ENCODE peak calls at places on chromosome 17, in eight cellular contexts. U is neural crest cell, O is NCI-H774, C is ureter, Q is AG10803, K is WTC11, F is NCI-H2107, P is NCI-H446. G is an unnamed sample.

GRCh38 chr17:18910881-18911280 is 41.1 kb upstream of the SLC5A10 start:
- DNase-seq in U (no peak), O (no peak), C (no peak), Q (no peak), K (no peak), F (no peak), P (no peak), G (no peak)

GRCh38 chr17:17119533-17119932 is 77.3 kb downstream of the MPRIP start:
- DNase-seq in U (no peak), O (no peak), C (no peak), Q (peak; percentile 50), K (no peak), F (no peak), P (no peak), G (no peak)

GRCh38 chr17:32496348-32497078 is 9.7 kb downstream of the CDK5R1 start:
- DNase-seq in U (no peak), O (no peak), C (no peak), Q (peak; percentile 77), K (no peak), F (no peak), P (no peak), G (no peak)

GRCh38 chr17:32161506-32162365 is 19.4 kb downstream of the RHOT1 start:
- DNase-seq in U (no peak), O (no peak), C (no peak), Q (peak; percentile 78), K (no peak), F (no peak), P (no peak), G (no peak)

GRCh38 chr17:77873518-77874302 is 84.8 kb upstream of the TNRC6C start:
- DNase-seq in U (no peak), O (no peak), C (no peak), Q (no peak), K (no peak), F (no peak), P (no peak), G (no peak)

GRCh38 chr17:16282522-16282921 is 65.5 kb downstream of the PIGL start:
- DNase-seq in U (no peak), O (no peak), C (no peak), Q (peak; percentile 89), K (no peak), F (no peak), P (no peak), G (no peak)

GRCh38 chr17:58529275-58529674 is 14.8 kb upstream of the MTMR4 start:
- DNase-seq in U (no peak), O (no peak), C (no peak), Q (no peak), K (no peak), F (no peak), P (no peak), G (no peak)

GRCh38 chr17:7748098-7748775 is 30.7 kb downstream of the DNAH2 start:
- DNase-seq in U (no peak), O (no peak), C (no peak), Q (peak; percentile 48), K (no peak), F (no peak), P (no peak), G (no peak)

GRCh38 chr17:66589892-66590291 is 245.0 kb upstream of the CACNG5 start:
- DNase-seq in U (no peak), O (no peak), C (no peak), Q (no peak), K (no peak), F (no peak), P (no peak), G (no peak)

GRCh38 chr17:51951737-51952136 is 206.8 kb downstream of the CA10 start:
- DNase-seq in U (no peak), O (no peak), C (no peak), Q (no peak), K (no peak), F (no peak), P (no peak), G (no peak)

GRCh38 chr17:77504652-77505459 is 364.1 kb downstream of the SEC14L1 start:
- DNase-seq in U (no peak), O (no peak), C (no peak), Q (no peak), K (peak; percentile 7), F (no peak), P (no peak), G (no peak)

GRCh38 chr17:79749156-79749815 is 18.5 kb downstream of the ENPP7 start:
- DNase-seq in U (no peak), O (no peak), C (no peak), Q (peak; percentile 79), K (no peak), F (no peak), P (no peak), G (peak; percentile 47)

GRCh38 chr17:38921756-38922411 is 3.5 kb upstream of the LASP1NB start:
- DNase-seq in U (no peak), O (no peak), C (no peak), Q (no peak), K (no peak), F (no peak), P (no peak), G (no peak)

GRCh38 chr17:71975998-71976649 is 144.7 kb upstream of the SOX9 start:
- DNase-seq in U (peak; percentile 13), O (no peak), C (peak; percentile 89), Q (peak; percentile 97), K (peak; percentile 14), F (no peak), P (peak; percentile 74), G (no peak)

GRCh38 chr17:16477255-16477654 is 14.7 kb downstream of the LRRC75A start:
- DNase-seq in U (no peak), O (no peak), C (no peak), Q (peak; percentile 85), K (no peak), F (no peak), P (no peak), G (no peak)

GRCh38 chr17:17391575-17392370 is 85.0 kb upstream of the MED9 start:
- DNase-seq in U (no peak), O (no peak), C (no peak), Q (no peak), K (no peak), F (no peak), P (no peak), G (no peak)

GRCh38 chr17:80023261-80024205 is 12.1 kb downstream of the TBC1D16 start:
- DNase-seq in U (no peak), O (no peak), C (no peak), Q (peak; percentile 5), K (no peak), F (no peak), P (peak; percentile 31), G (no peak)

GRCh38 chr17:78337244-78338109 is 22.4 kb downstream of the SOCS3 start:
- DNase-seq in U (no peak), O (no peak), C (no peak), Q (peak; percentile 87), K (no peak), F (no peak), P (no peak), G (no peak)

GRCh38 chr17:76368545-76368944 is 14.8 kb upstream of the PRPSAP1 start:
- DNase-seq in U (no peak), O (no peak), C (no peak), Q (peak; percentile 62), K (no peak), F (no peak), P (no peak), G (no peak)

GRCh38 chr17:70258465-70258864 is 89.1 kb downstream of the KCNJ2 start:
- DNase-seq in U (no peak), O (no peak), C (no peak), Q (no peak), K (no peak), F (no peak), P (no peak), G (no peak)

GRCh38 chr17:55601874-55602364 is 90.7 kb upstream of the SMIM36 start:
- DNase-seq in U (peak; percentile 14), O (no peak), C (no peak), Q (peak; percentile 56), K (peak; percentile 21), F (no peak), P (no peak), G (peak; percentile 34)

GRCh38 chr17:48961516-48962233 is 6.7 kb downstream of the GIP start:
- DNase-seq in U (no peak), O (no peak), C (no peak), Q (peak; percentile 50), K (peak; percentile 45), F (no peak), P (no peak), G (no peak)

GRCh38 chr17:3891626-3892094 is 1.2 kb downstream of the CAMKK1 start:
- DNase-seq in U (no peak), O (no peak), C (no peak), Q (no peak), K (peak; percentile 59), F (no peak), P (no peak), G (no peak)

GRCh38 chr17:39118674-39119419 is 32.6 kb downstream of the PLXDC1 start:
- DNase-seq in U (no peak), O (no peak), C (no peak), Q (no peak), K (no peak), F (no peak), P (no peak), G (no peak)

GRCh38 chr17:77125432-77125901 is 15.3 kb upstream of the SEC14L1 start:
- DNase-seq in U (no peak), O (peak; percentile 30), C (no peak), Q (peak; percentile 92), K (no peak), F (no peak), P (no peak), G (no peak)

GRCh38 chr17:76688165-76688622 is 22.6 kb downstream of the MXRA7 start:
- DNase-seq in U (no peak), O (no peak), C (no peak), Q (no peak), K (no peak), F (no peak), P (no peak), G (no peak)

GRCh38 chr17:52157603-52158449 is 688 bp downstream of the CA10 start:
- DNase-seq in U (no peak), O (peak; percentile 65), C (no peak), Q (no peak), K (no peak), F (no peak), P (no peak), G (no peak)

GRCh38 chr17:8964801-8965393 is 610 bp downstream of the PIK3R5 start:
- DNase-seq in U (no peak), O (no peak), C (no peak), Q (no peak), K (no peak), F (no peak), P (no peak), G (no peak)

GRCh38 chr17:19250421-19251141 is 13.4 kb downstream of the EPN2 start:
- DNase-seq in U (no peak), O (no peak), C (peak; percentile 65), Q (peak; percentile 46), K (no peak), F (no peak), P (peak; percentile 53), G (peak; percentile 41)

GRCh38 chr17:75652934-75653549 is 13.9 kb downstream of the RECQL5 start:
- DNase-seq in U (peak; percentile 50), O (no peak), C (no peak), Q (no peak), K (peak; percentile 76), F (no peak), P (peak; percentile 28), G (no peak)

GRCh38 chr17:5122586-5123342 is 6.9 kb downstream of the USP6 start:
- DNase-seq in U (peak; percentile 31), O (no peak), C (peak; percentile 44), Q (no peak), K (peak; percentile 56), F (no peak), P (no peak), G (no peak)

GRCh38 chr17:18246880-18247612 is 11.5 kb downstream of the FLII start:
- DNase-seq in U (no peak), O (peak; percentile 49), C (peak; percentile 83), Q (no peak), K (peak; percentile 96), F (peak; percentile 51), P (no peak), G (no peak)